ENCODE peak calls at places on chromosomes 6 and 20, in four cellular contexts. Y is cardiac muscle cell, A is type B pancreatic cell, K is testis. V is an unnamed sample.

GRCh38 chr6:6736753-6737654 is 148.5 kb downstream of the LY86 start:
- DNase-seq in A (no peak), Y (no peak), K (peak; percentile 89), V (no peak)

GRCh38 chr6:105402090-105402980 is 547 bp downstream of the PREP start:
- DNase-seq in Y (no peak), A (no peak), K (peak; percentile 54), V (peak; percentile 36)

GRCh38 chr20:61701401-61701800 is 364.3 kb downstream of the TAF4 start:
- DNase-seq in K (no peak), Y (no peak), A (no peak), V (no peak)

GRCh38 chr6:162704001-162704400 is 23.6 kb downstream of the PRKN start:
- DNase-seq in Y (no peak), K (no peak), A (no peak), V (no peak)

GRCh38 chr20:47232518-47232917 is 124.0 kb downstream of the ZMYND8 start:
- DNase-seq in A (no peak), K (no peak), Y (no peak), V (no peak)

GRCh38 chr20:57501461-57502330 is 23.2 kb downstream of the CTCFL start:
- DNase-seq in K (no peak), Y (no peak), A (no peak), V (no peak)

GRCh38 chr20:39800548-39800947 is 838.4 kb downstream of the DHX35 start:
- DNase-seq in A (no peak), K (no peak), Y (no peak), V (peak; percentile 63)

GRCh38 chr6:76708641-76709331 is 636.3 kb upstream of the IMPG1 start:
- DNase-seq in K (no peak), A (no peak), Y (no peak), V (no peak)

GRCh38 chr6:154513601-154514320 is 3.3 kb upstream of the CNKSR3 start:
- DNase-seq in A (no peak), K (no peak), Y (no peak), V (no peak)

GRCh38 chr20:53319716-53320115 is 273.9 kb downstream of the ZNF217 start:
- DNase-seq in Y (no peak), A (no peak), K (no peak), V (no peak)

GRCh38 chr6:83868639-83869038 is 9.2 kb downstream of the CYB5R4 start:
- DNase-seq in A (no peak), K (no peak), Y (no peak), V (peak; percentile 77)

GRCh38 chr6:45445749-45446454 is 68.2 kb upstream of the SUPT3H start:
- DNase-seq in A (no peak), K (peak; percentile 20), Y (peak; percentile 50), V (peak; percentile 99)

GRCh38 chr6:53517021-53517420 is 27.9 kb downstream of the GCLC start:
- DNase-seq in A (no peak), K (no peak), Y (no peak), V (no peak)

GRCh38 chr6:111536888-111537287 is 53.9 kb upstream of the REV3L start:
- DNase-seq in Y (no peak), K (no peak), A (no peak), V (no peak)

GRCh38 chr20:31989030-31989645 is 21.1 kb upstream of the CCM2L start:
- DNase-seq in A (no peak), K (no peak), Y (no peak), V (no peak)

GRCh38 chr6:3701631-3702030 is 49.9 kb downstream of the PXDC1 start:
- DNase-seq in Y (no peak), A (no peak), K (no peak), V (no peak)

GRCh38 chr6:130969807-130970491 is 93.1 kb downstream of the EPB41L2 start:
- DNase-seq in K (peak; percentile 43), Y (no peak), A (no peak), V (peak; percentile 67)

GRCh38 chr6:40251609-40252008 is 317.3 kb upstream of the MOCS1 start:
- DNase-seq in Y (no peak), K (no peak), A (no peak), V (no peak)

GRCh38 chr6:139549561-139550070 is 175.2 kb upstream of the CITED2 start:
- DNase-seq in K (no peak), Y (no peak), A (no peak), V (no peak)

GRCh38 chr6:9412951-9413559 is 977.7 kb upstream of the SLC35B3 start:
- DNase-seq in Y (peak; percentile 58), A (no peak), K (peak; percentile 52), V (no peak)
- TF ChIP-seq CTCF in Y (peak; percentile 38), A (peak; percentile 68), K (peak; percentile 26), V (peak; percentile 33)

GRCh38 chr6:127464161-127464880 is 5.1 kb upstream of the KIAA0408 start:
- DNase-seq in K (no peak), Y (no peak), A (no peak), V (peak; percentile 85)

GRCh38 chr6:127464881-127465459 is 5.8 kb upstream of the KIAA0408 start:
- DNase-seq in A (no peak), Y (peak; percentile 77), K (peak; percentile 76), V (peak; percentile 78)

GRCh38 chr6:127462391-127462790 is 3.2 kb upstream of the KIAA0408 start:
- DNase-seq in K (no peak), A (no peak), Y (peak; percentile 39), V (peak; percentile 10)

GRCh38 chr6:127460465-127460864 is 1.3 kb upstream of the KIAA0408 start:
- DNase-seq in Y (no peak), A (no peak), K (no peak), V (no peak)

GRCh38 chr6:127463056-127463455 is 3.9 kb upstream of the KIAA0408 start:
- DNase-seq in Y (no peak), A (no peak), K (no peak), V (peak; percentile 20)
- TF ChIP-seq CTCF in Y (no peak), A (no peak), K (no peak), V (no peak)

GRCh38 chr20:21703740-21704407 is 1.6 kb upstream of the PAX1 start:
- DNase-seq in K (no peak), Y (no peak), A (peak; percentile 56), V (no peak)

GRCh38 chr20:21707267-21707666 is 1.8 kb downstream of the PAX1 start:
- DNase-seq in A (no peak), Y (no peak), K (no peak), V (no peak)

GRCh38 chr20:21706345-21707195 is 1.1 kb downstream of the PAX1 start:
- DNase-seq in K (no peak), A (peak; percentile 68), Y (no peak), V (no peak)

GRCh38 chr20:21704408-21705385 is 767 bp upstream of the PAX1 start:
- DNase-seq in Y (no peak), A (peak; percentile 52), K (no peak), V (no peak)

GRCh38 chr20:21705466-21706344 is at the start of gene PAX1:
- DNase-seq in K (no peak), A (peak; percentile 57), Y (peak; percentile 74), V (no peak)
- TF ChIP-seq CTCF in K (no peak), A (peak; percentile 32), Y (no peak), V (no peak)

DNA sequence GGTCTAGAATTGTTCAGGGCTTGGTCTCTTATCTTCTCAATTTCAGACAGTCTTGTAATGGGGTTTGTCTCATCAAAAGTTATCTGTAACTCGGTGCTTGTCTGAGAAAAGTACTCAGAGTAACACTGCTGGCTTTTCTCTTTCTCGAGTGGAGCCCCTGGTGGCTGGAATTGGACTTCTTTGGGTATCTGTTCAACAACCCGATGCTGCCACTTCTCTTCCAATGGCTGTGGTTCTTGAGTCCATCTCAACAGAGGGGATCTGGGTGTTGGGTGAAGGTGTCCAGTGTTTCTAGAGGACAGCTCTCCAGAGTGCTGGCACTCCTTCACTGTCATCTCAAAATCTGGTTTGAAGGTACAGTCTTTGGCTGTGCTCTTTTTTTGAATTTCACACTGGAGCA is 24.6 kb downstream of the DST start:
- DNase-seq in A (no peak), K (no peak), Y (no peak), V (no peak)
- TF ChIP-seq CTCF in A (no peak), K (no peak), Y (no peak), V (peak; percentile 14)

DNA sequence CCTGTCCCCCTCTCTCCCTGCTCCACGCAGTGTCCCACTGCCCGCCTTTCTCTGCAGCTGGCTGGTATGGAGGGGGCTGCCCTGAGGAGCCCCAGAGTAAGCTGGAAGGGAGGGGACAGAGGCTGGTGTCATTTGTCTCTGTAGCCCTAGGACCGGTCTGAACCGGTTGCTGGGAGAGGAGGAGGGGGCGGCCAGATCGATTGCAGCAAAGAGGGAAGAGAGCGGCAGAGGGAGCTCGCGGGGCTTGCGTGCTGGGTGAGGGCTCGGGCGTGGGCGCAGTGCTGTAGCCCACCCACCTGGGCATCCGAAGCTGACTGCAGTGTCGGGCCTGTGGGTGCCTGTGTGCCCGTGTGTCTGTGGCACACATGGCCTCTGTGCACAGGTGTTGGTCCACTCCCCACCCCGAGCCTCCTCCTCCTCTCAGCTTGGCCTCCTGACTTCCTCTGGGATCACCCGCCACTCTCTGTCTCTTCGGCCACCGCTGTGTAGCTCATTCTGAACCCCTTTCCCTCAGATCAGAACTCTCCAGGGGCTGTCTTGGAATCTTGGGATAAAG is 50.7 kb downstream of the SRC start:
- DNase-seq in A (peak; percentile 90), K (no peak), Y (peak; percentile 89), V (no peak)
- TF ChIP-seq CTCF in A (peak; percentile 68), K (no peak), Y (no peak), V (no peak)

DNA sequence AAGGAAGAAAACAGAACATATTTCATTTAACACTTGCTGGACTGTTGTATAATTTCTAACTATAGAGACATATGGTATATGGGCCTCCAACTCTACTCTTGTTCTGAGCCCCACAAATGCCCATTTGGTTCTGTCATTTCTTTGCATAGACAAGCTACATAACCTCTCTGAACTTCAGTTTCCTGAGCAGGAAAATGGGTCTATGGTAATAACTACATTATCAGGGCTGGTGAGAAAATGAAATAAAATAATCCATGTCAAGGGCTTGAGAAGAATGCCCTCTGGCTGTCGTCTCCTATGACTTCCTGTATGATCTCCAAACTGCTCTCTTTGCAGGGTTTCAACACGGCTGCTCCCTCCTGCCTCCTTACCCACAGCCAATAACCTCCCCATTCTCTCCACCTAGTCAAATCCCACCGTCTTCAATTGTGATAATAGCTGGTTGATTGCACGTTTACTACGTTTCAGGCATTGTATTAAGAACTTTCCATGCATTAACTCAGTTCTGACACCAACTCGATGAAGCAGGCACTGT is 12.0 kb downstream of the ZCCHC3 start:
- DNase-seq in Y (peak; percentile 27), K (no peak), A (no peak), V (peak; percentile 29)
- TF ChIP-seq CTCF in Y (no peak), K (no peak), A (no peak), V (peak; percentile 10)

DNA sequence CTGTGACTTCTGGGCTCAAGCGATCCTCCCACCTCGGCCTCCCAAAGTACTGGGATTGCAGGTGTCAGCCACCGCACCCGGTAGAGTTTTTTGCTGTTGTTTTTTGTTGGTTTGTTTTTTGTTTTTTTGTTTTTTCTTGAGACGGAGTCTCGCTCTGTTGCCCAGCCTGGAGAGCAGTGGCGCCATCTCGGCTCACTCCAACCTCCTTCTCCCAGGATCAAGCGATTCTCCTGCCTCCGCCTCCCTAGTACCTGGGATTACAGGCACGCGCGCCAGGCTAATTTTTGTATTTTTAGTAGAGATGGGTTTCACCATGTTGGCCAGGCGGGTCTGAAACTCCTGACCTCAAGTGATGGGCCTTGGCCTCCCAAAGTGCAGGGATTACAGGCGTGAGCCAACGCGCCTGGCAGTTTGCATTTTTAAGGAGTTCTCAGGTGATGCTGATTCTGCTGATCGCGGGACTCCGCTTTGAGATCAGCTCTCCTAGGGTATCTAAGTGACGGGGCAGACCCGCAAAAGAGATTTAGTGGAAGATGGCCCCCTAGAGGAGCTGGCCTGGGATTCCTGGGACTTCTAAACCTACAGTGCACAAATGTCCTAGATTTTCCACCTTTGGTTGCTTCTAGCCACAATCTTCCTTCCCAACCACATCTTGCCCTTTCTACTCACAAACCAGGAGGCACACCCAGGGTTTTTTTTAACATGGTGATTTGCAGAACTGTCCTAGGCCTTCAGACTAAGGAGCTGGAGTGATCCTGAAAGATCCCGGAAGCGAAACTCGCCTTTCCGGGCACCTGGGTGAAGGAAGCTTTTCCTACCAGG is 45.2 kb downstream of the DPPA5 start:
- DNase-seq in Y (peak; percentile 20), A (no peak), K (peak; percentile 15), V (no peak)
- TF ChIP-seq CTCF in Y (peak; percentile 40), A (peak; percentile 23), K (no peak), V (peak; percentile 17)

V was measured in IMR-90.